ENCODE peak calls at places on chromosome 21, in six cellular contexts. V, F, T, H, N and O are unnamed samples.

GRCh38 chr21:16241500-16241963 is 511.8 kb downstream of the USP25 start:
- DNase-seq in V (no peak), F (no peak), T (no peak), H (peak; percentile 43), N (no peak), O (peak; percentile 71)

GRCh38 chr21:41827951-41828883 is 50.9 kb downstream of the PRDM15 start:
- DNase-seq in V (no peak), F (no peak), T (no peak), H (no peak), N (no peak), O (no peak)

GRCh38 chr21:36419996-36420395 is 34.8 kb downstream of the CHAF1B start:
- DNase-seq in V (peak; percentile 86), F (peak; percentile 81), T (peak; percentile 63), H (peak; percentile 95), N (peak; percentile 93), O (peak; percentile 94)

GRCh38 chr21:41445465-41445862 is 19.4 kb downstream of the MX1 start:
- DNase-seq in V (no peak), F (no peak), T (no peak), H (peak; percentile 59), N (no peak), O (no peak)

GRCh38 chr21:36415375-36415774 is 30.2 kb downstream of the CHAF1B start:
- DNase-seq in V (no peak), F (no peak), T (no peak), H (no peak), N (no peak), O (no peak)

GRCh38 chr21:25806053-25806452 is 71.3 kb downstream of the GABPA start:
- DNase-seq in V (no peak), F (no peak), T (no peak), H (no peak), N (no peak), O (no peak)

GRCh38 chr21:31730687-31731111 is 1.2 kb downstream of the SCAF4 start:
- DNase-seq in V (no peak), F (no peak), T (no peak), H (peak; percentile 44), N (no peak), O (peak; percentile 40)

GRCh38 chr21:35696644-35697043 is 363.7 kb downstream of the SETD4 start:
- DNase-seq in V (no peak), F (no peak), T (no peak), H (no peak), N (no peak), O (no peak)

GRCh38 chr21:35377505-35378090 is 328.5 kb upstream of the RUNX1 start:
- DNase-seq in V (no peak), F (no peak), T (no peak), H (no peak), N (peak; percentile 35), O (peak; percentile 39)

GRCh38 chr21:38388684-38389676 is 109.3 kb downstream of the ERG start:
- DNase-seq in V (no peak), F (no peak), T (no peak), H (no peak), N (no peak), O (no peak)

GRCh38 chr21:38236232-38236631 is 20.6 kb upstream of the KCNJ15 start:
- DNase-seq in V (no peak), F (peak; percentile 37), T (no peak), H (no peak), N (no peak), O (no peak)

GRCh38 chr21:36471254-36471723 is 8.6 kb downstream of the CLDN14 start:
- DNase-seq in V (no peak), F (peak; percentile 9), T (no peak), H (peak; percentile 10), N (no peak), O (peak; percentile 56)

GRCh38 chr21:15009964-15010363 is 54.8 kb downstream of the NRIP1 start:
- DNase-seq in V (no peak), F (no peak), T (no peak), H (peak; percentile 62), N (peak; percentile 59), O (peak; percentile 79)

DNA sequence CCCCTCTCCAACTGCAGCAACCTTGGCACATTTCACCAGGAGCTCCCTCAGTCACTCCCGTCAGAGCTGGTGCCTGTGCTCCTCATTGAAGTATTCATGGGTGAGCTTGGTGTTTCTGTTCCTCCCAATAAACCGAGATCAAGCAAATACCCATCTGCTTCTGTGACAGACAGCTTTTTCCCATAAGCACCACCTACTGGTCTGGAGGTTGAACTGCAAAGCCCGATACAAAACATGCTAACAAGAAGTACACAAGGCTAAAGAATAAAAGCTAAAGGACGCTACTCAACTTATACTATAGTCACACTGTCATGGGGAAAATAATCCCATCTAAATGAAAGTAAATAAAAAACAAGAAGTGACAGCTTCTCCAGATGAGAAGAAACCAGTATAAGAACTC is 111.9 kb upstream of the C21orf91 start:
- DNase-seq in V (no peak), F (no peak), T (no peak), H (no peak), N (no peak), O (no peak)
- TF ChIP-seq CTCF in V (no peak), F (no peak), T (no peak), H (peak; percentile 33), N (no peak), O (peak; percentile 20)

GRCh38 chr21:39595465-39595864 is 17.3 kb upstream of the B3GALT5 start:
- DNase-seq in V (no peak), F (no peak), T (no peak), H (no peak), N (no peak), O (no peak)
- TF ChIP-seq CTCF in V (no peak), F (no peak), T (no peak), H (no peak), N (no peak), O (no peak)

DNA sequence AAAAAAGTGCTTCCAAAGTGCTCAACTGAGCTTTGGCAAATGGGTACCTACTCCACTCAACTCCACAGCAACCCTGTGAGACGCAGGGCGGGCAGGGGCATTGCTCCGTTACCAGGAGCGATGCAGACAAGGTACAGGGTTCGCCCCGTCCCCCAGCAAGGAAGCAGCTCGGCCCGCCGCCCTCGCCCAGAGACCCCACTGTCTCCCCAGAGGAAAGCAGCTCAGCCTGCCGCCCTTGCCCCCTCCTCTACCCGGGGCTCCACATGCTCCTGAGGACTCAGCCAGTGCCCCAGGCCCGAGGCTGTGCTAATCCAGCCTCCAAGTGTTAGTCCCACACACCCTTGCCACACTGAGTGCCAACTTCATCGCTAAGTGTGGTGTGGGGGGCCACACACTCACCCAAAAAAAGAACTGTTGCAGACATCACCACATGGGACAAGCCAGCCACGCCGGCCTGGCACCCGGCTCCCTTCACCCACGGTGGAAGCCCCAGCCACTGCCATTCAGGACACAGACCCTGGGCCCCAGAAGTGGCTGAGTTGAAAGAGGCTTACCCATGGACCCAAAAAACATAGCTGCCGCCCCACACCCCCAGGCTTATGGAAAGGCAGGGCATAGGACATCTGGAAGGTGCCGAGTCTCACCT is 26.3 kb downstream of the WDR4 start:
- DNase-seq in V (no peak), F (no peak), T (no peak), H (no peak), N (no peak), O (no peak)
- TF ChIP-seq CTCF in V (no peak), F (no peak), T (no peak), H (no peak), N (no peak), O (no peak)

DNA sequence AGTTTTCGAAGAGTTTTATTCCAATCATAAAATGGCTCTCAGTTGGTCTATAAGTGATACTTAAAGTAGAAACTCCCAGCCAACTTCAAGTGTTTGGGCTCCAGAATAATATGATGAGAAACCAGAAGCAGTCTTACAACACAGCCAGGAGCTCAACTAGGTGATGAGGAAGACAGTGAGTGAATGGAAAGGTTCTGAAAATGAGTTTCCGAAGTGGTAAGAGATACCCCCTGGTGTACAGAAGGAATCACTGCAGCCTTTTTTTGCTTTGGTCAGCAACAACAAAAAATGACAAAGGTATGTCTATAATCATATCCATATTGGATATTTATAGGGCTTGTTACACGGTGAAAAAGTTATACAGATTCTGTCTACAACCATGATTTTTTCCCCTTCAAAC is 16.5 kb downstream of the KRTAP19-1 start:
- DNase-seq in V (no peak), F (no peak), T (no peak), H (no peak), N (peak; percentile 1), O (no peak)
- TF ChIP-seq CTCF in V (no peak), F (no peak), T (peak; percentile 28), H (peak; percentile 34), N (peak; percentile 7), O (no peak)

GRCh38 chr21:33496345-33496744 is 4.8 kb upstream of the DNAJC28 start:
- DNase-seq in V (no peak), F (no peak), T (no peak), H (no peak), N (no peak), O (no peak)
- TF ChIP-seq CTCF in V (no peak), F (no peak), T (no peak), H (no peak), N (no peak), O (no peak)

GRCh38 chr21:29366532-29366931 is 67.8 kb downstream of the BACH1 start:
- DNase-seq in V (no peak), F (no peak), T (no peak), H (no peak), N (no peak), O (no peak)

GRCh38 chr21:29359718-29360117 is 61.0 kb downstream of the BACH1 start:
- DNase-seq in V (no peak), F (no peak), T (no peak), H (no peak), N (no peak), O (no peak)

GRCh38 chr21:29362758-29363157 is 64.0 kb downstream of the BACH1 start:
- DNase-seq in V (no peak), F (no peak), T (no peak), H (no peak), N (no peak), O (no peak)

GRCh38 chr21:29365636-29366305 is 67.0 kb downstream of the BACH1 start:
- DNase-seq in V (no peak), F (no peak), T (no peak), H (no peak), N (no peak), O (no peak)

GRCh38 chr21:29360799-29361765 is 62.4 kb downstream of the BACH1 start:
- DNase-seq in V (no peak), F (peak; percentile 12), T (no peak), H (no peak), N (no peak), O (no peak)
- TF ChIP-seq CTCF in V (no peak), F (no peak), T (no peak), H (no peak), N (no peak), O (no peak)